ENCODE peak calls at places on chromosomes 13 and 19, in six cellular contexts. H is MCF 10A; P is activated naive CD8-positive, alpha-beta T cell treated with anti-CD3 and anti-CD28 coated beads, Interleukin-2, amount 50 U/mL, for 16 hours; D is amniotic epithelial cell; R is NT2/D1; Z is activated CD4-positive, alpha-beta T cell treated with anti-CD3 and anti-CD28 coated beads, Interleukin-2, amount 50 U/mL, for 48 hours. X is an unnamed sample.

GRCh38 chr13:40401911-40402776 is 264.3 kb downstream of the FOXO1 start:
- DNase-seq in P (no peak), R (no peak), Z (peak), H (peak), D (peak), X (peak)

GRCh38 chr19:2055871-2056809 is 5.1 kb upstream of the MKNK2 start:
- DNase-seq in D (peak), H (peak), Z (peak), R (no peak), P (no peak), X (no peak)

GRCh38 chr19:30402790-30403189 is 30.6 kb downstream of the ZNF536 start:
- DNase-seq in H (no peak), Z (no peak), P (no peak), R (peak), D (no peak), X (no peak)

GRCh38 chr13:51980918-51981317 is 30.3 kb downstream of the ATP7B start:
- DNase-seq in P (no peak), H (no peak), Z (no peak), D (peak), R (no peak), X (no peak)

GRCh38 chr19:4516199-4516938 is 1.9 kb downstream of the PLIN4 start:
- DNase-seq in D (no peak), P (no peak), R (no peak), Z (no peak), H (no peak), X (no peak)

GRCh38 chr13:37648604-37649003 is 50.0 kb upstream of the POSTN start:
- DNase-seq in H (peak), P (no peak), D (peak), R (no peak), Z (no peak), X (no peak)

GRCh38 chr19:15288146-15288963 is 44.0 kb downstream of the BRD4 start:
- DNase-seq in R (no peak), P (no peak), Z (no peak), D (no peak), H (no peak), X (no peak)

GRCh38 chr13:88800505-88800904 is 1129.3 kb downstream of the SLITRK5 start:
- DNase-seq in P (no peak), Z (no peak), D (no peak), R (no peak), H (peak), X (no peak)

GRCh38 chr19:38224014-38224862 is at the start of gene DPF1:
- DNase-seq in H (peak), D (peak), Z (peak), R (no peak), P (peak), X (peak)

GRCh38 chr13:63625869-63626268 is 2210.2 kb upstream of the PCDH20 start:
- DNase-seq in P (no peak), Z (no peak), H (peak), D (peak), R (no peak), X (no peak)

GRCh38 chr13:101018720-101019119 is 344.1 kb upstream of the TMTC4 start:
- DNase-seq in D (peak), R (no peak), Z (no peak), P (no peak), H (peak), X (no peak)

GRCh38 chr19:28289294-28290063 is 923.5 kb downstream of the UQCRFS1 start:
- DNase-seq in D (no peak), R (no peak), P (no peak), Z (no peak), H (no peak), X (no peak)

X was measured in HepG2.